ENCODE peak calls at places on chromosomes 6 and 20, in ten cellular contexts. J, Q, P, W, Y, R, A, O, F and X are unnamed samples.
A peak's percentile ranks its signal among the peaks of the same experiment; 100 is the strongest.

GRCh38 chr6:107354470-107354869 is 104.9 kb downstream of the PDSS2 start:
- DNase-seq in A (no peak), Q (no peak), P (no peak), R (no peak), W (no peak), F (no peak), Y (no peak), O (peak; percentile 21), J (no peak), X (no peak)

GRCh38 chr20:45874576-45874975 is 6.5 kb upstream of the ZSWIM1 start:
- DNase-seq in R (no peak), Q (no peak), P (no peak), O (no peak), F (no peak), J (no peak), A (no peak), W (no peak), Y (no peak), X (no peak)

GRCh38 chr6:44855562-44856494 is 468.3 kb downstream of the CDC5L start:
- DNase-seq in Y (no peak), A (no peak), P (no peak), W (no peak), Q (no peak), F (no peak), R (no peak), J (no peak), O (no peak), X (no peak)

GRCh38 chr20:32112862-32113261 is 3.3 kb downstream of the TM9SF4 start:
- DNase-seq in P (no peak), A (peak; percentile 36), O (no peak), Q (peak; percentile 85), J (no peak), Y (no peak), F (no peak), R (no peak), W (no peak), X (no peak)

GRCh38 chr20:64224344-64225165 is 31.0 kb upstream of the PCMTD2 start:
- DNase-seq in F (peak; percentile 93), O (no peak), R (no peak), A (no peak), Q (no peak), Y (no peak), J (no peak), P (no peak), W (peak; percentile 23), X (no peak)

GRCh38 chr6:70108230-70108629 is 194.7 kb downstream of the COL9A1 start:
- DNase-seq in P (no peak), Y (no peak), F (peak; percentile 28), Q (no peak), J (no peak), W (no peak), A (no peak), O (no peak), R (no peak), X (no peak)

GRCh38 chr20:47610247-47610944 is 108.7 kb downstream of the NCOA3 start:
- DNase-seq in Q (peak; percentile 87), F (no peak), A (no peak), R (no peak), P (no peak), O (no peak), J (no peak), Y (no peak), W (no peak), X (peak; percentile 18)

GRCh38 chr6:138477913-138478539 is 21.3 kb downstream of the NHSL1 start:
- DNase-seq in O (no peak), Q (no peak), F (no peak), R (no peak), A (no peak), Y (no peak), W (no peak), J (no peak), P (no peak), X (no peak)

GRCh38 chr20:2932497-2932896 is 59.2 kb downstream of the PTPRA start:
- DNase-seq in F (no peak), W (no peak), O (no peak), J (no peak), A (no peak), P (no peak), R (no peak), Q (no peak), Y (no peak), X (no peak)

GRCh38 chr20:584375-585301 is 25.5 kb downstream of the TCF15 start:
- DNase-seq in O (no peak), P (no peak), W (no peak), J (no peak), A (no peak), Q (peak; percentile 6), F (no peak), R (no peak), Y (no peak), X (no peak)

DNA sequence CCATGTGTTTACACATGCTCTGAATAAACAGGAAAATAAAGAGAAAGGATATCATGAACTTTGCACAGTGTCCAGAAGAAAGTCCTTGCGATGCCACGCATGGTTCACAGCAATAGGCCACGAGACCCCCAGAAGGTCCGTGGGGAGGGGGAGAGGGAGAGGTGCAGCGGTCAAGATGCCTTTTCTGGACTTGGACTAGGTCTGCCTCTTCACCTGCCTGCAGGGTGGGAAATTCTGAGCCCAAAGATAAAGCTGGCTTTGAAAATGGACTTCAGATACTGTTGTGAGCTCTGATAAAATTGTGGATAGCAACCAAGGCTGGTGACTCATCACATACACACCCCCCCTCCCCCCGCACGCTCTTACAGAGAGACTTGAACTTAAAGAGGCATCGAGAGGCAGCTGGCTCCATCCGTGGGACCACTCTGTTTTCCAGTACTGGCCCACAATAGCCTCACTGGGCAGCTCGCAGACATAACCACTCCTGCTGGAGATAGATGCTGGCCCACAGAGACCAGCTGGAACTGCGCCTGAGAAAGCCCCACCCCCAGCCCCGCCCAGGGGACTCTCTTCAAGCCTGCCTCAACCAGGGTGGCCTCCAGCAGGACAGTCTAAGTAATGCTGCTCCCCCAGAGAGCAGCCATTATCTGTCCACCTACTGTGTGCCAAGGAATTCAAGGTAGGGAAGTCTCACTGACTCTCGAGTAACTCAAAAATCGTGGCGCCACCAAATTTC is 21.2 kb upstream of the NFATC2 start:
- DNase-seq in F (peak; percentile 9), O (peak; percentile 24), P (peak; percentile 78), W (no peak), Q (peak; percentile 69), R (peak; percentile 41), Y (peak; percentile 64), A (peak; percentile 80), J (no peak), X (no peak)
- H3K27me3 ChIP-seq in F (peaks cover 37% of the 10 kb centered on the region), O (peaks cover 55% of the 10 kb centered on the region), P (no peaks in the 10 kb centered on the region), W (peaks cover 63% of the 10 kb centered on the region), Q (no peaks in the 10 kb centered on the region), R (peaks cover 4% of the 10 kb centered on the region), Y (no peaks in the 10 kb centered on the region), A (no peaks in the 10 kb centered on the region), J (peaks cover 49% of the 10 kb centered on the region), X (peaks cover 44% of the 10 kb centered on the region)

GRCh38 chr6:87261534-87261933 is 60.9 kb upstream of the SMIM8 start:
- DNase-seq in Q (no peak), O (no peak), P (no peak), J (no peak), A (no peak), R (no peak), Y (no peak), W (no peak), F (no peak), X (no peak)

GRCh38 chr6:87259791-87260190 is 62.6 kb upstream of the SMIM8 start:
- DNase-seq in P (no peak), Y (no peak), R (no peak), A (no peak), W (no peak), J (no peak), O (no peak), F (no peak), Q (no peak), X (no peak)

GRCh38 chr6:87257565-87257964 is 64.8 kb upstream of the SMIM8 start:
- DNase-seq in Y (no peak), F (no peak), J (no peak), W (no peak), R (no peak), Q (no peak), P (no peak), A (no peak), O (no peak), X (no peak)

GRCh38 chr6:87257975-87258374 is 64.4 kb upstream of the SMIM8 start:
- DNase-seq in Y (no peak), F (no peak), R (no peak), W (no peak), Q (no peak), P (no peak), J (no peak), A (no peak), O (no peak), X (no peak)

GRCh38 chr6:87257046-87257445 is 65.3 kb upstream of the SMIM8 start:
- DNase-seq in J (no peak), P (no peak), F (no peak), O (no peak), Y (no peak), R (no peak), W (no peak), A (no peak), Q (no peak), X (no peak)
- H3K9me3 ChIP-seq in J (no peaks in the 10 kb centered on the region), P (no peaks in the 10 kb centered on the region), F (no peaks in the 10 kb centered on the region), O (no peaks in the 10 kb centered on the region), Y (no peaks in the 10 kb centered on the region), R (no peaks in the 10 kb centered on the region), W (no peaks in the 10 kb centered on the region), A (peaks cover 4% of the 10 kb centered on the region), Q (no peaks in the 10 kb centered on the region), X (no peaks in the 10 kb centered on the region)

DNA sequence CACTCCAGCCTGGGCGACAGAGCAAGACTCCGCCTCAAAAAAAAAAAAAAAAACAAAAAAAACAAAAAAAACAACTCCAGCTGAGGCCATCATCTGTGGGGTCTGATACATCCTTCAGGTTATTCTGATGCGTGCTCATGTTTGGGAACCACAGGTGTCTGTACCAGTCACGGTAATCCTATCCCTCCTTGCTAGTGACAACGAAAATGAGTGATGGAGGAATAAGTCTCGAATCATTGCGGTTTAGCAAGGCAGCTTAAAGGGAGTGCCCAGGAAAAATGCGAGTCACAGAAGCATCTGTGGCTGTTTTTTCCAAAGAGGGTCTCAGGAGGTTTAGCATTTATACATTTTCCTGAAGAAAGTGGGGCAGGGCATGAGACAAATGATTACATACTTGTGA is 48.8 kb downstream of the MCUR1 start:
- DNase-seq in Y (no peak), Q (no peak), F (peak; percentile 5), A (no peak), O (no peak), P (no peak), R (no peak), J (no peak), W (no peak), X (no peak)
- H3K4me3 ChIP-seq in Y (no peak overlapping the region), Q (no peak overlapping the region), F (peak overlapping the region; percentile 49), A (no peak overlapping the region), O (no peak overlapping the region), P (no peak overlapping the region), R (no peak overlapping the region), J (no peak overlapping the region), W (no peak overlapping the region), X (no peak overlapping the region)

DNA sequence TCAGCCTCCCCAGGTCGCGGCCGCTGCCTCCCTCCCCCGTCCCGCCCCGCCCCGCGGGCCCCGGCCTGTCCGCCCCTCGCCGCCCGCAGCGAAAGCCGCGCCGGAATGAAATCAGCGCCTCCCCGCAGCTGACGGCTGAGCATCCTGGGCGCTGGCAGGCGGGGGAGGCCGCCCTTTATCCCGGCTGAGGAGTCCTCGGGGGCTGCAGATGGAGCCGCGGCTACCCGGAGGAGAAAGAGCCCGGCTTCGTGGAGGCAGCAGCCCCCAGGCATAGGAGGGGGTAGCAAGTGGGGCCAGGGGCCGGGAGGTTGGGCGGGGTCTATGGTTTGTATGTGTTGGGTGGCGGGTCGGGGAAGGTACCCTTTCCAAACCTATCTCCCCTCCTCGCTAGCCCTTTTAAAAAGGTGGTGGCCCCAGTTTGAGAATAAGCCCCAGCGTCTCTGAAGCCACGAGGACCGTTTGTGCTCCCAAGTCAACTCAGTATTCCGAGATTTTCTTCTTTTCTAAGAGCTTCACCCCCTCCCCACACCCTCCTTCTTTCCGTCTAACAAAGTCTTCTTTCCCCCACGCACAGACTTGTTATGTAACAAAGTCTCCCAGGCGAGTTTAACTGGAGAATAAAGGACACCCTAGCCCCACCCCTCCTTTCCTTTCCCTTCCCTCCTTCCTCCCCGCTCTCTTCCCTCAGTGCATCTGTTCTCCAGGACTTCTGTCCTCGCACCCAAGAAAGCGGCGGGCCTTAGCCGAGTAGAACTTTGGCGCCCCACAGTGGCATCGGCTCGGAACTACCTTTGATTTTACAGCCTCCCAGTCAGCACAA is 11.0 kb downstream of the POU3F2 start:
- DNase-seq in R (peak; percentile 79), J (peak; percentile 79), A (peak; percentile 74), Q (peak; percentile 83), P (peak; percentile 83), F (peak; percentile 79), O (peak; percentile 81), Y (peak; percentile 79), W (peak; percentile 87), X (peak; percentile 42)
- H3K27me3 ChIP-seq in R (peaks cover 11% of the 10 kb centered on the region), J (peaks cover 46% of the 10 kb centered on the region), A (peaks cover 81% of the 10 kb centered on the region), Q (peaks cover 58% of the 10 kb centered on the region), P (peaks cover 88% of the 10 kb centered on the region), F (no peaks in the 10 kb centered on the region), O (peaks cover 91% of the 10 kb centered on the region), Y (peaks cover 35% of the 10 kb centered on the region), W (peaks cover 100% of the 10 kb centered on the region), X (peaks cover 76% of the 10 kb centered on the region)